ENCODE peak calls at places on chromosomes 12 and 14, in five cellular contexts. I, T, Z, M and O are unnamed samples.

GRCh38 chr12:27564612-27565213 is 40.7 kb downstream of the PPFIBP1 start:
- DNase-seq in T (no peak), I (no peak), M (no peak), Z (no peak), O (no peak)

GRCh38 chr12:24596768-24597388 is 352.0 kb downstream of the BCAT1 start:
- DNase-seq in Z (no peak), I (no peak), M (no peak), T (peak; percentile 49), O (no peak)

GRCh38 chr14:89912667-89913211 is 41.8 kb downstream of the EFCAB11 start:
- DNase-seq in T (peak; percentile 98), I (no peak), Z (no peak), M (peak; percentile 16), O (no peak)

GRCh38 chr12:2266666-2267623 is 214.2 kb downstream of the CACNA1C start:
- DNase-seq in T (no peak), M (no peak), Z (no peak), I (no peak), O (no peak)

GRCh38 chr12:122845041-122845864 is 10.0 kb downstream of the HIP1R start:
- DNase-seq in M (no peak), T (no peak), I (peak; percentile 71), Z (no peak), O (no peak)

GRCh38 chr12:9391751-9392240 is 183.6 kb upstream of the PZP start:
- DNase-seq in Z (no peak), I (no peak), T (no peak), M (no peak), O (no peak)

GRCh38 chr12:66103011-66103913 is 27.3 kb downstream of the LLPH start:
- DNase-seq in M (no peak), I (no peak), Z (no peak), T (no peak), O (no peak)

GRCh38 chr12:113007166-113007565 is 28.8 kb downstream of the OAS2 start:
- DNase-seq in M (no peak), T (peak; percentile 85), Z (no peak), I (no peak), O (no peak)

GRCh38 chr14:58977366-58977765 is 211.1 kb upstream of the DAAM1 start:
- DNase-seq in M (no peak), I (no peak), T (peak; percentile 15), Z (no peak), O (no peak)

GRCh38 chr12:100913872-100914600 is 119.5 kb downstream of the ANO4 start:
- DNase-seq in T (no peak), Z (no peak), I (no peak), M (no peak), O (no peak)

GRCh38 chr12:129075451-129076208 is 222.4 kb downstream of the GLT1D1 start:
- DNase-seq in M (no peak), T (no peak), I (no peak), Z (no peak), O (no peak)

GRCh38 chr12:11609045-11609444 is 40.4 kb upstream of the ETV6 start:
- DNase-seq in M (no peak), I (no peak), T (no peak), Z (no peak), O (no peak)

GRCh38 chr14:66568220-66568619 is 60.3 kb downstream of the GPHN start:
- DNase-seq in T (no peak), I (no peak), Z (no peak), M (no peak), O (no peak)

GRCh38 chr12:38555620-38556596 is 239.3 kb downstream of the ALG10B start:
- DNase-seq in T (no peak), M (no peak), Z (no peak), I (no peak), O (no peak)

GRCh38 chr14:89401241-89401640 is 15.8 kb downstream of the FOXN3 start:
- DNase-seq in Z (no peak), I (no peak), M (no peak), T (no peak), O (no peak)

GRCh38 chr12:106760184-106760531 is 14.3 kb upstream of the RIC8B start:
- DNase-seq in T (peak; percentile 18), I (no peak), M (no peak), Z (no peak), O (no peak)

GRCh38 chr14:55846852-55847471 is 267.0 kb downstream of the KTN1 start:
- DNase-seq in M (no peak), I (no peak), T (peak; percentile 63), Z (no peak), O (peak; percentile 68)

GRCh38 chr14:56036353-56036752 is 81.9 kb upstream of the PELI2 start:
- DNase-seq in M (no peak), Z (no peak), I (no peak), T (no peak), O (no peak)

GRCh38 chr14:49962616-49963015 is 69.7 kb downstream of the ARF6 start:
- DNase-seq in I (no peak), M (no peak), Z (no peak), T (peak; percentile 44), O (no peak)

GRCh38 chr14:94143239-94143638 is 13.8 kb upstream of the IFI27L2 start:
- DNase-seq in T (no peak), I (no peak), Z (no peak), M (no peak), O (no peak)

GRCh38 chr12:63802012-63802608 is 22.4 kb downstream of the RXYLT1 start:
- DNase-seq in M (no peak), I (no peak), Z (no peak), T (no peak), O (no peak)

GRCh38 chr14:22843123-22843925 is 6.9 kb downstream of the MMP14 start:
- DNase-seq in Z (no peak), T (no peak), I (peak; percentile 17), M (no peak), O (no peak)
- H3K4me1 ChIP-seq in Z (peaks cover 43% of the 10 kb centered on the region), T (peaks cover 43% of the 10 kb centered on the region), I (peaks cover 57% of the 10 kb centered on the region), M (peaks cover 49% of the 10 kb centered on the region), O (no peaks in the 10 kb centered on the region)

DNA sequence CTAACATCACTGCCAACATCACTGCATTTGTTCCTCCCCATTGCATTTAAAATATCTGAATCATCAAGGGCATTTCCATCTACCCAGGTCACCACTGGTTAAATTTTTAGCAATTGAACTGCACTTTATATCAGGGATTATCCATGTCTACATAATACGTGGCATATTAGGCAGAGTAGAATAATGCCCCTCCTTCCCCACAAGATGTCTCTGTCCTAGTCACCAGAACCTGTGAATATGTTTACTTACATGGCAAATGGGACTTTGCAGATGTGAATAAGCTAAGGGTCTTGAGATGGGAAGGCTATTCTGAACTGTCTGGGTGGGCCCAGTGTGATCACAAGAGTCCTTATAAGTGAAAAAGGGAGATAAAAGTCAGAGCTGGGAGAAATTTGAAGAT is 181.7 kb upstream of the ARID2 start:
- DNase-seq in I (no peak), M (no peak), Z (no peak), T (no peak), O (no peak)
- H3K4me1 ChIP-seq in I (peaks cover 8% of the 10 kb centered on the region), M (no peaks in the 10 kb centered on the region), Z (peaks cover 3% of the 10 kb centered on the region), T (no peaks in the 10 kb centered on the region), O (no peaks in the 10 kb centered on the region)

DNA sequence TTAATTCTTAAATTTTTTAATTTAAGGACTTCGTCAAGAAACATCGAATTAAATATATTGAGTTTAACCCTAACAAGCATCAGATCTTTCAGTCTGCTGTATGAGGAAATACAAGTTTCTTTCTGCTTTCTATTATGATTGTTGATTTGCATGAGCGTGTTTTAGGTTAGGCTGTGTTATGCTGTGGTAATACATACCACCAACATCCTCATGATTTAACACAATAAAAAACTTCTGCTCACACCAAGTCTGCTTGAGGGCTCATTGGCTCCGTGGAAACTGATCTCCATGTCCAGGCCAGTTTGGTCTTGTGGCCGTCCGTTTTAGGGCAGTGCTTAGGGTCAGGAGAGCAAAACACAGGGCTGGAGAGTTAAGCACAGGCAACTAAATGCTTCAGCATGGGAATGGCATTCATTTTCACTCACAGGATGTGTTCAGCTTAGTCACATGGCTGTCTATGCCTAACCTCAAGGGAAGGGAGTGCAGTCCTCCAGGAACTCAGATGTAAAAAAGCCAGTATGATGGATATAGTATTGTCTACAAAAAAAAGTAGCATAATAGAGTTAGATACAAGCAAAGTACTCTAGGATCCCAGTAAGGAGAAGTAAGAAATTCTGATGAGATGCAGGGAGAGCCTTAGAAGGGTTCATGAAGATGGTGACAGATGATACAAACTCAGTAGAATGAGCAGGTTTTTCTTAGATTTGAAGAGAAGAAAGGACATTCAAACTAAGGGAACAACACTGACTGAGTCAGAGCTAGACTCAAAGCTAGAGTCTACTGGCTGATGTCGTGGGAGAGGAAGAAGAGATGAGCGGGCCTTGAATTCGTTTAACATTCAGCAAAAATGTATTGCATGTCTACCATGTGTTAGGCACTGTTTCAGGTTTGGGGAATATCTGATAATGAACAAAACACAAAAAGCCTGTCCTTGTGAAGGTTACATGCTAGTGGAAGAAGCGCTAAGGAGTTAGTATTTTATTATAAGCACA is 16.3 kb downstream of the MARK3 start:
- DNase-seq in Z (no peak), T (peak; percentile 88), M (peak; percentile 16), I (no peak), O (no peak)
- H3K4me1 ChIP-seq in Z (peaks cover 92% of the 10 kb centered on the region), T (peaks cover 23% of the 10 kb centered on the region), M (peaks cover 87% of the 10 kb centered on the region), I (peaks cover 95% of the 10 kb centered on the region), O (no peaks in the 10 kb centered on the region)

DNA sequence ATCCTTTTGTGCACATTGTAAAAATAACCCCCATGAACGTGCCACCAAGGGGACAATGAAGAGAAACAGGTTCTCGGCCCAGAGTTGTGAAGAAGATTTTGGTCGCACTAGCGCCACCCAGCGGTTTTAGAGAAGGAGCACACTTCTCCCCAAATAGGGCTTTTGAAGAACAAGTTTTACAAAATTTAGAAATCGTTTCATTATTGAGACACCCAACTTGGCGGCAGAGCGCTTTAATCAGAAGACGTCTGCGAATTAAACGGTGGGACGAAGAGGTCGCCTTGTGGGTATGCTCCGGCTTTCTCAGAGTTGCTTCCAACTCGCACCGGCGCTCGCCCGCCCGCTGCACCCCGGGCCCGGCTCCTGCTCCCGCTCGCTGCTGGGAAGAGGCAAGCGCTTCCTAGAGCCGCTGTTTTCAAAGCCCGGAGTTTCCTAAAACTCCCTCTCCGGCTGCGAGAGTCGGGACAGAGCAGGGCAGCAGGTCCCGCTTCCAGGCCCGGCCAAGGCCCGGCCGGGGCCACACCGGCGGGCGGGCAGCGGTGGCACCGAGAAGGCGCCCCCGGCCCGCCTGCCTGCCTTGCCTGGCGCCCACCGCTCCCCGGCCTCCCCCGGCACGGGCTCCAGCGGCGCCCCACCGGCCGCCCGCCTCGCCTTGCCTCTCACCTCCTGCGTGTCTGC is 672 bp downstream of the FOXA1 start:
- DNase-seq in I (no peak), T (peak; percentile 64), Z (no peak), M (peak; percentile 34), O (no peak)
- H3K4me1 ChIP-seq in I (peaks cover 46% of the 10 kb centered on the region), T (no peaks in the 10 kb centered on the region), Z (peaks cover 25% of the 10 kb centered on the region), M (peaks cover 42% of the 10 kb centered on the region), O (peaks cover 49% of the 10 kb centered on the region)

DNA sequence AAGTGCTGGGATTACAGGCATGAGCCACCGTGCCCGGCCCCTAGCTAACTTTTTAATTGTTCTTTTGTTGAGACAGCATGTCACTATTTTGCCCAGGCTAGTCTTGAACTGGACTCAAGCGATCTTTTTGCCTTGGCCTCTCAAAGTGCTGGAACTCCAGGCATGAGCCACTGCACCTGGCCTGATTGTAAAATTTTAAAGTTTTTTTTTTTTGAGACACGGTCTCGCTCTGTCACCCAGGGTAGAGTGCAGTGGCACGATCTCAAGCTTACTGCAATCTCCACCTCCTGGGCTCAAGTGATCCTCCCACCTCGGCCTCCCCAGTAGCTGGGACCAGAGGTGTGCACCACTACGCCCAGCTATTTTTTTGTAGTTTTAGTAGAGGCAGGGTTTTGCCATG is 79.1 kb upstream of the SINHCAF start:
- DNase-seq in M (no peak), I (no peak), T (no peak), Z (no peak), O (no peak)
- H3K4me1 ChIP-seq in M (peaks cover 6% of the 10 kb centered on the region), I (peaks cover 14% of the 10 kb centered on the region), T (no peaks in the 10 kb centered on the region), Z (no peaks in the 10 kb centered on the region), O (no peaks in the 10 kb centered on the region)